ENCODE peak calls at places on chromosomes 1 and 21, in four cellular contexts. One of them, this sample, is unnamed.

GRCh38 chr1:53562256-53562982 is 103.2 kb downstream of the DMRTB1 start:
- DNase-seq in NT2/D1: no peak
- DNase-seq in H1: no peak
- DNase-seq in GM12878: no peak
- DNase-seq in this sample: no peak

GRCh38 chr1:159090566-159091546 is 14.3 kb upstream of the AIM2 start:
- DNase-seq in H1: no peak
- DNase-seq in GM12878: no peak
- DNase-seq in NT2/D1: no peak
- DNase-seq in this sample: no peak

GRCh38 chr1:43565600-43566360 is 35.1 kb downstream of the PTPRF start:
- DNase-seq in GM12878: no peak
- DNase-seq in NT2/D1: no peak
- DNase-seq in H1: peak; percentile 88
- DNase-seq in this sample: peak; percentile 70

GRCh38 chr1:23843644-23844043 is 18.4 kb upstream of the HMGCL start:
- DNase-seq in H1: no peak
- DNase-seq in NT2/D1: no peak
- DNase-seq in GM12878: no peak
- DNase-seq in this sample: no peak

GRCh38 chr1:14924012-14924452 is 229.5 kb upstream of the TMEM51 start:
- DNase-seq in H1: no peak
- DNase-seq in GM12878: no peak
- DNase-seq in NT2/D1: no peak
- DNase-seq in this sample: peak; percentile 97

GRCh38 chr1:79497193-79497773 is 490.8 kb upstream of the ADGRL4 start:
- DNase-seq in NT2/D1: peak; percentile 42
- DNase-seq in H1: no peak
- DNase-seq in GM12878: no peak
- DNase-seq in this sample: peak; percentile 8

GRCh38 chr1:3807769-3808168 is 11.5 kb upstream of the LRRC47 start:
- DNase-seq in NT2/D1: no peak
- DNase-seq in GM12878: no peak
- DNase-seq in H1: no peak
- DNase-seq in this sample: peak; percentile 68

GRCh38 chr1:8374812-8375211 is 56.9 kb downstream of the SLC45A1 start:
- DNase-seq in NT2/D1: no peak
- DNase-seq in GM12878: no peak
- DNase-seq in H1: no peak
- DNase-seq in this sample: peak; percentile 54

GRCh38 chr1:107535091-107535490 is 394.3 kb downstream of the NTNG1 start:
- DNase-seq in GM12878: no peak
- DNase-seq in H1: no peak
- DNase-seq in NT2/D1: no peak
- DNase-seq in this sample: no peak

GRCh38 chr1:241838831-241839365 is 9.1 kb upstream of the EXO1 start:
- DNase-seq in H1: no peak
- DNase-seq in NT2/D1: no peak
- DNase-seq in GM12878: no peak
- DNase-seq in this sample: no peak

GRCh38 chr21:38037416-38037815 is 121.2 kb upstream of the KCNJ6 start:
- DNase-seq in H1: no peak
- DNase-seq in NT2/D1: no peak
- DNase-seq in GM12878: no peak
- DNase-seq in this sample: no peak

GRCh38 chr1:97050501-97050900 is 328.9 kb downstream of the PTBP2 start:
- DNase-seq in H1: no peak
- DNase-seq in NT2/D1: peak; percentile 5
- DNase-seq in GM12878: no peak
- DNase-seq in this sample: no peak

GRCh38 chr1:70979879-70980278 is 67.7 kb downstream of the PTGER3 start:
- DNase-seq in NT2/D1: no peak
- DNase-seq in H1: no peak
- DNase-seq in GM12878: no peak
- DNase-seq in this sample: no peak

GRCh38 chr1:62406576-62406975 is 30.3 kb upstream of the USP1 start:
- DNase-seq in GM12878: no peak
- DNase-seq in H1: no peak
- DNase-seq in NT2/D1: no peak
- DNase-seq in this sample: no peak

GRCh38 chr1:62405247-62405646 is 31.6 kb upstream of the USP1 start:
- DNase-seq in H1: no peak
- DNase-seq in GM12878: no peak
- DNase-seq in NT2/D1: no peak
- DNase-seq in this sample: no peak

DNA sequence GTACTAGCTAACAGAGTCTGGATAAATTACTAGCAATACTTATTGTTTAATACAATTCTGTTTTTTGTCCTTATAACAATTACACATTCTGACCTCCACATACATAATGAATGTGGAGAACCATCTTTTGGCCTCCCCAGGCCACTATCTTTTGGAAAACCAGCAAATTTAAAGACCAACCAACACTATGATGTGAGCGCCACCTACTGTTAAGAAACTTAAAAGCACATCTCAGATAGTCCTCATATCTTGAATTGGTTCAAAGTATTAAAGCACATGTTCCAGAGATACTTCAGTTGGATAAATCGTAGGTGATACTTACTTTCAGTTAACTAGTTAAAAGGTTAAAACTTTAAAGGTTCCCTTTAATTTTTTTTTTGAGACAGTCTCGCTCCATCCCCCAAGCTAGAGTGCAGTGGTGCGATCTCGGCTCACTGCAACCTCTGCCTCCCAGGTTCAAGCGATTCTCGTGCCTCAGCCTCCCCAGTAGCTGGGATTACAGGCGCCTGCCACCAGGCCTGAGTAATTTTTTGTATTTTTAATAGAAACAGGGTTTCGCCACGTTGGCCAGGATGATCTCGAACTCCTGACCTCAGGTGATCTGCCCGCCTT is 29.3 kb upstream of the USP1 start:
- DNase-seq in GM12878: no peak
- DNase-seq in NT2/D1: peak; percentile 63
- DNase-seq in H1: no peak
- DNase-seq in this sample: peak; percentile 60
- TF ChIP-seq ZNF274 in GM12878: no peak
- TF ChIP-seq ZNF274 in NT2/D1: no peak
- TF ChIP-seq ZNF274 in H1: no peak
- TF ChIP-seq ZNF274 in this sample: no peak

DNA sequence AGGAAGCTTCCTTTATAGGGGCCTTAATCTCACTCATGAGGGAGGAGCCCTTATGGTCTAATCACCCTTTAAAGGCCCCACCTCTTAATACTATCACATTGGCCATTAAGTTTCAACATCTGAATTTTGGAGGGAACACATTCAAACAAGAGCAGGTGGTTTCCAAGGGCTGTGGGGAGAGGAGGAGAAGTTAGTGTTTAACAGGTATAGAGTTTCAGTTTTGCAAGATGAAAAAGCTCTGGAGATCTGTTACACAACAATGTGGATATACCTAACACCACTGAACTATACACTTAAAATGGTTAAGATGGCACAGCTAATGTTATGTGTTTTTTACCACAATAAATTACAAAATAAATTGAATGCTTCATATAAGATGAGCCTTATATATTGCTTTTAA is 113.4 kb upstream of the DNAH14 start:
- DNase-seq in H1: no peak
- DNase-seq in NT2/D1: no peak
- DNase-seq in GM12878: no peak
- DNase-seq in this sample: no peak
- H3K9ac ChIP-seq in H1: no peak overlapping the region
- H3K9ac ChIP-seq in NT2/D1: no peak overlapping the region
- H3K9ac ChIP-seq in GM12878: no peak overlapping the region
- H3K9ac ChIP-seq in this sample: no peak overlapping the region

GRCh38 chr21:46366966-46367365 is 43.0 kb downstream of the PCNT start:
- DNase-seq in NT2/D1: no peak
- DNase-seq in GM12878: no peak
- DNase-seq in H1: no peak
- DNase-seq in this sample: no peak
- TF ChIP-seq ZNF274 in NT2/D1: no peak
- TF ChIP-seq ZNF274 in GM12878: no peak
- TF ChIP-seq ZNF274 in H1: no peak
- TF ChIP-seq ZNF274 in this sample: no peak

DNA sequence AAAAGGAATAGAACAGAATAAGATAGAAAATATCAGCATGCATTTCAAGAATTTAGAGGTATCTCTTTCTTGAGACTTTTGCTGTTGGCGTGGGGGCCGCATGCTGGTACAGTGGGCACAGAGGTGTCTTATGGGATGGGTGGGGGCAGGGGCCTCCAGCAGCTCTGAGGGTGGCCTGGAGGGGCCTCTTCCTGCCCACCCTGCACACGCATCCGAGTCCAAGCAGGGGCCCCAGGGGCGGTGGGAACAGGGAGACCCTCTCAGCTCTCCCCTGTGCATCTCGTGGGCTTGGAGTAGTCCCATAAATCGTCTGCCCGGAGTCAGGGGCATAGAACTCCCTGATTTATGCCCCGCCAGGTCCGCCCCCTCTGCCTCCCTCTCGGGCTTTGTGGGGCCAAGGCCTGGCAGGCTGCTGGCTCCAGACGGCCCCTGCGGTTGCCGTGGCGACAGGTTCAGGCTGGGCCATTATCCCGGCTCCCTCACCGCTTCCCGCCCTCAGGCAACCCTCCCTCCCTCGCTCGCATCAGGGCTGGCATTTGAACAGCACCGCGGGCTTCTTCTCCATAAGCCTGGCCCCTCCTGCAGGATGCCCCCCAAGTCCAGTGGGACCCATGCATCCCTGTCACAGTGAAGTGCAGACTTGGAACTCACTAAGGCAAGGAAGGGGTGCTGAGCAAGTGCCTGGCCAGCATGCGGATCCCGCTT is 133.2 kb upstream of the ZBTB40 start:
- DNase-seq in GM12878: no peak
- DNase-seq in H1: peak; percentile 81
- DNase-seq in NT2/D1: peak; percentile 52
- DNase-seq in this sample: no peak
- H3K9ac ChIP-seq in GM12878: no peak overlapping the region
- H3K9ac ChIP-seq in H1: no peak overlapping the region
- H3K9ac ChIP-seq in NT2/D1: peak overlapping the region; percentile 21
- H3K9ac ChIP-seq in this sample: no peak overlapping the region

GRCh38 chr1:212973426-212973825 is 23.1 kb downstream of the VASH2 start:
- DNase-seq in NT2/D1: no peak
- DNase-seq in GM12878: no peak
- DNase-seq in H1: no peak
- DNase-seq in this sample: no peak
- TF ChIP-seq ZNF274 in NT2/D1: no peak
- TF ChIP-seq ZNF274 in GM12878: no peak
- TF ChIP-seq ZNF274 in H1: no peak
- TF ChIP-seq ZNF274 in this sample: no peak

DNA sequence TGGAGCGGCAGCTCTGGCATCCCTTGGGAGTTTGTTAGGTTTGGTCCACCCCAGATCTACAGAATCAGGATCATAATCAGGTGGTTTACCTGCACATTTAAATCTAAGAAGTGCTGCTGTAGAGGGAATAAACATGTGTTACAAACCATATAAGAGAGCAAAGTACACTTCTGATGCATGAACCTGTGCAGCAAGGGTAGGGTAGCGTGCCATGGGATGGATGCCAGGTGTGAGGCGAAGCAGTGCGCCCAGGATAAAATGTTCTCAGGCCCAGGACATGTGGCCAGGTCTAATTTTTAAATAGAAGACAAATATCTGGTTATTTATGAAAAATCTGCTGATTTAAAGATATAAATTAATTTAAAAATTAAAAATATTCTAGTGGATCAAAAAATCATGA is 308.8 kb upstream of the USP24 start:
- DNase-seq in H1: no peak
- DNase-seq in NT2/D1: no peak
- DNase-seq in GM12878: no peak
- DNase-seq in this sample: no peak
- H3K9ac ChIP-seq in H1: no peak overlapping the region
- H3K9ac ChIP-seq in NT2/D1: no peak overlapping the region
- H3K9ac ChIP-seq in GM12878: no peak overlapping the region
- H3K9ac ChIP-seq in this sample: no peak overlapping the region

GRCh38 chr1:230114245-230114651 is 47.2 kb downstream of the GALNT2 start:
- DNase-seq in H1: no peak
- DNase-seq in GM12878: no peak
- DNase-seq in NT2/D1: no peak
- DNase-seq in this sample: no peak
- TF ChIP-seq ZNF274 in H1: no peak
- TF ChIP-seq ZNF274 in GM12878: no peak
- TF ChIP-seq ZNF274 in NT2/D1: no peak
- TF ChIP-seq ZNF274 in this sample: no peak